ENCODE peak calls at places on chromosome 11, in four cellular contexts. Q, G, B and S are unnamed samples. For H3K36me3 and H3K27me3, the result is how much of the 10 kb centered on the place peaks cover.

GRCh38 chr11:63663809-63664208 is 7.4 kb downstream of the ATL3 start:
- DNase-seq in B (no peak), Q (peak), G (peak), S (no peak)

GRCh38 chr11:94675239-94675638 is 92.9 kb upstream of the AMOTL1 start:
- DNase-seq in G (no peak), B (no peak), Q (no peak), S (peak)

GRCh38 chr11:110525883-110526282 is 96.1 kb downstream of the FDX1 start:
- DNase-seq in G (no peak), B (no peak), Q (peak), S (peak)

GRCh38 chr11:34302046-34302921 is 55.5 kb downstream of the ABTB2 start:
- DNase-seq in G (no peak), Q (peak), B (no peak), S (no peak)

GRCh38 chr11:109783842-109784241 is 309.4 kb upstream of the ZC3H12C start:
- DNase-seq in Q (no peak), B (peak), G (no peak), S (no peak)

GRCh38 chr11:96149743-96150555 is 193.0 kb downstream of the MAML2 start:
- DNase-seq in Q (peak), B (no peak), G (no peak), S (no peak)

GRCh38 chr11:120172054-120172881 is 34.4 kb upstream of the TRIM29 start:
- DNase-seq in B (peak), Q (peak), G (peak), S (peak)

GRCh38 chr11:12125609-12126149 is 15.3 kb downstream of the MICAL2 start:
- DNase-seq in G (no peak), B (no peak), Q (no peak), S (peak)

GRCh38 chr11:110432713-110433392 is 3.1 kb downstream of the FDX1 start:
- DNase-seq in G (peak), B (no peak), Q (peak), S (peak)

GRCh38 chr11:36405585-36406367 is 104.3 kb downstream of the TRAF6 start:
- DNase-seq in B (no peak), Q (peak), G (no peak), S (no peak)

GRCh38 chr11:96229354-96229973 is 113.5 kb downstream of the MAML2 start:
- DNase-seq in G (peak), B (no peak), Q (no peak), S (no peak)

GRCh38 chr11:47177229-47177845 is 658 bp upstream of the ARFGAP2 start:
- DNase-seq in G (peak), B (peak), Q (peak), S (peak)

GRCh38 chr11:63445720-63446119 is 45.2 kb downstream of the PLAAT5 start:
- DNase-seq in G (no peak), Q (peak), B (no peak), S (no peak)

GRCh38 chr11:111465400-111465799 is 46.8 kb downstream of the BTG4 start:
- DNase-seq in G (no peak), B (no peak), Q (no peak), S (no peak)

GRCh38 chr11:69948256-69949141 is 129.3 kb upstream of the FGF3 start:
- DNase-seq in G (no peak), Q (no peak), B (peak), S (peak)

GRCh38 chr11:86999859-87000753 is 37.6 kb upstream of the TMEM135 start:
- DNase-seq in G (peak), B (no peak), Q (peak), S (no peak)

GRCh38 chr11:46271875-46272815 is 5.3 kb upstream of the CREB3L1 start:
- DNase-seq in Q (peak), G (no peak), B (no peak), S (no peak)

GRCh38 chr11:45806072-45806933 is 1.4 kb downstream of the SLC35C1 start:
- DNase-seq in G (no peak), B (no peak), Q (no peak), S (no peak)

GRCh38 chr11:6245536-6245935 is 6.6 kb downstream of the CNGA4 start:
- DNase-seq in B (no peak), G (no peak), Q (no peak), S (no peak)

GRCh38 chr11:132300283-132300682 is 929.9 kb downstream of the NTM start:
- DNase-seq in B (no peak), Q (peak), G (no peak), S (no peak)

GRCh38 chr11:84193706-84194105 is 907.5 kb upstream of the CCDC90B start:
- DNase-seq in G (no peak), Q (no peak), B (no peak), S (no peak)

GRCh38 chr11:14112721-14113120 is 150.2 kb downstream of the SPON1 start:
- DNase-seq in G (no peak), B (no peak), Q (no peak), S (no peak)

GRCh38 chr11:13343931-13344717 is 66.5 kb downstream of the BMAL1 start:
- DNase-seq in B (peak), G (peak), Q (peak), S (peak)

GRCh38 chr11:68931911-68932310 is 28.2 kb downstream of the IGHMBP2 start:
- DNase-seq in B (no peak), G (no peak), Q (no peak), S (no peak)
- H3K36me3 ChIP-seq in B (under half), G (under half), Q (under half), S (under half)

DNA sequence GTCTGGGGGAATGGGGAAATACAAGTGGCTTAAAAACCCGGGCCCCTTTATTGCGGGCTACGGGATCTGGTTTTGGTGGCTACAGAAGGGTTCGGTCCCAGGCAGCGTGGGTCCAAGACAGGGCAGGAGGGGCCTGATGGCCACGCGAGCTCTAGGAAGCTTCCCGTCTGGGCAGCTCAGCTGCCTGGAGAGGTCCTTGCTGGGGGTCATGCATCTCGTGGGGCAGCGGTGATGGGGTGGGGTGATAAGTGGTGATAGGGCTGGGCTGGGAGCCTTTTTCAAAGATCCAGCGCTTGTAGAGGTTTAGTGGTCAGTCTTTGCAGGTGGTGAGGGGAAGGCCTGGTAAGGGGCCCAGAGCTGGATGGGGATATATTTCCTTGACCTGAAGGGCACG is 806 bp downstream of the PHOX2A start:
- DNase-seq in G (no peak), B (no peak), Q (no peak), S (no peak)
- H3K27me3 ChIP-seq in G (half or more), B (half or more), Q (half or more), S (under half)

GRCh38 chr11:118635237-118635591 is 27.8 kb downstream of the PHLDB1 start:
- DNase-seq in B (no peak), G (no peak), Q (no peak), S (no peak)
- H3K36me3 ChIP-seq in B (under half), G (half or more), Q (under half), S (under half)

DNA sequence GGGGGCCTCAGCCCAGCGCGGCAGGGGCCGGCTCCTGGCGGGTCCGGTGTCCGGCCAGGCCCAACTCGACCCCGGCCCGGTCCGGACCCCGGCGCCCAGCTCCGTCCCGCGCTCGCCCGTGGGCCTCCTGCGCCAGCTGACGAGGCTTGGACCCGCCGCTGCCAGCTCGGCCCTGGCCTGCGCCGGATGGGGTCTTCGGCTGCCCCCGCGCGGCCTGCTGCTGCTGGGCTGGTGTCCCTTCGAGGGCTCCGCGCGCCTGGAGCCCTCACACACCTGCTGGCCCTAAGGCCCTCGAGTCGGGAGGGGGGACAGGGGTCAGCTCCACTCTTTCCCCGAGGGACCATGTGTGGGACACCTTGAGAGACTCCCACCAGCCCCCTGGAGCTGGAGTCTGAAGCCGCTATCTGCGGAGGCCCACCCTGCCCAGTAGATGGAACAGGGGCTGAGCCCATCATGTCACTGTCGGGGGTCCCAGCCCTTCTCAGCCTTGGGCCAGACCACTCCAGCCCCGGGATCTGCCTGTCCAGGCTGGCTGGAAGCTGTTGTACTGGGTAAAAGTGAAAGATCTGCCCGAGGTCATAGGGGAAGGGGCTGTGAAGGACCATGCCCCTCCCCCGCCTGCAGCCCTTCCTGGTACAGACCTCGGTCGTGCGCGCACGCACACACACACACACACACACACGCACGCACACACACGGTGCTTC is 768 bp upstream of the CDKN1C start:
- DNase-seq in B (no peak), G (peak), Q (peak), S (no peak)
- H3K27me3 ChIP-seq in B (under half), G (under half), Q (under half), S (under half)

DNA sequence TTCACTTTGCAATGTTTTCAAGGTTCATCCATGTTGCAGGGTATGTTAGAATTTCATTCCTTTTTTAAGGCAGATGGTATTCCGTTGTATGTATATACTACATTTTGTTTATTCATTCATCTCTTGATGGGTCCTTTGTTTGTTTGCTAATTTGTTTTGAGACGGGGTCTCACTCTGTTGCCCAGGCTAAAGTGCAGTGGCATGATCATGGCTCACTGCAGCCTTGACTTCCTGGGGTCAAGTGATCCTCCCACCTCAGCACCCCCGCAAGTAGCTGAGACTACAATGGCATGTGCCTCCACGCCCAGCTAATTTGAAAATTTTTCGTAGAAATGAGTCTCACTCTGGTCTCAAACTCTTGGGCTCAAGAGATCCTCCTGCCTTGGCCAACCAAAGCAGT is 6.2 kb downstream of the UVRAG start:
- DNase-seq in B (no peak), G (no peak), Q (no peak), S (no peak)
- H3K36me3 ChIP-seq in B (under half), G (under half), Q (under half), S (under half)

DNA sequence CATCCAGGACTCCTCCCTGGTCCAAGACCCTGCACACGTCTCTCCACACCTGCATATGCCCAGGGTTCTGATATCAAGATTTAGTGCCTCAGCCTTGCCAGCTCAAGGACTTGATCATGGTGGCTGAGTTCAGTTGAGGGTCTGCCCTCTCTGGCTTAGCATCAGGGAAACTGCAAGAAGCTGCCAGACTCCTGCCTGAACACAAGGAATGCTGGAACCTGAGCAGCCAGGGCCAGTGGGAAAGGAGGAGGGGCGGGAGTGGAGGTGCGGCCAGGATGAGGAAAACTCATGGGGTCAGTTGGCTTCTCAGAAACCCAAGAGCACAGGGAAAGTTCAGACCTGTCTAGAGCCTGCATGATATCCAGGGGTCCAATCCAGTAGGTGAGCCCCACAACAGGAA is 546.1 kb downstream of the BUD13 start:
- DNase-seq in B (no peak), G (no peak), Q (no peak), S (no peak)
- H3K27me3 ChIP-seq in B (under half), G (under half), Q (under half), S (under half)

GRCh38 chr11:64771861-64772260 is 6.5 kb downstream of the SF1 start:
- DNase-seq in Q (no peak), G (no peak), B (no peak), S (no peak)
- H3K36me3 ChIP-seq in Q (half or more), G (half or more), B (under half), S (half or more)

DNA sequence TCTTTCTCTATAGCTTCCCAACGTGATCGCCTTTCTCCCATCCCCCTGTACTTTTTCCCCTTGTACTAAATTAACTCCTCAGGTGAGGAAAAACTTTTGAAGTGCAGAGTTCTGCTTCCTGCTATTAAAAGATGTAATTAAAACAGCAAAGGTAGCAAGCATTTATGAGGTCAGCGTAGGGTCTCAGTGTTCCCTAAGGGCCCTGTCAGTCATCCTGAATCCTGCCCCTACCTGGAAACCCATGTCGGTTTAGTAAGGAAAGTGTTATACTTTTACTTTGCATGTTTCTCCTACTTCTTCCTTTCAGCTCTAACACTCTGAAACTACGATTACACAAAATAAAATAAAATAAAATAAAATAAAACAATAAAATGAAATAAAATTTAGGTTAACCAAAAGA is 1.3 kb upstream of the HBB start:
- DNase-seq in Q (no peak), B (no peak), G (no peak), S (no peak)
- H3K27me3 ChIP-seq in Q (under half), B (under half), G (under half), S (under half)

GRCh38 chr11:73405146-73405510 is 28.9 kb downstream of the RELT start:
- DNase-seq in B (no peak), Q (no peak), G (no peak), S (no peak)

GRCh38 chr11:73406131-73406530 is 29.9 kb downstream of the RELT start:
- DNase-seq in G (no peak), Q (no peak), B (no peak), S (no peak)

GRCh38 chr11:73404048-73404447 is 27.8 kb downstream of the RELT start:
- DNase-seq in Q (peak), B (peak), G (peak), S (peak)

GRCh38 chr11:73404506-73405145 is 28.4 kb downstream of the RELT start:
- DNase-seq in B (no peak), G (no peak), Q (no peak), S (no peak)

GRCh38 chr11:73406619-73407018 is 30.4 kb downstream of the RELT start:
- DNase-seq in Q (no peak), B (no peak), G (no peak), S (no peak)
- H3K36me3 ChIP-seq in Q (under half), B (under half), G (under half), S (under half)